ENCODE peak calls at places on chromosomes 1 and 21, in seven cellular contexts. N is activated CD4-positive, CD25-positive, alpha-beta regulatory T cell; P is SHP77; T is OCI-LY7; G is activated T-helper 1 cell treated with anti-CD3 and anti-CD28 coated beads, Interleukin-2, amount 50 U/mL, for 16 hours; R is tibial nerve; O is posterior vena cava. M is an unnamed sample.

GRCh38 chr1:16386454-16387113 is 19.5 kb downstream of the SZRD1 start:
- DNase-seq in N (no peak), P (no peak), T (no peak), G (no peak), R (no peak), O (no peak), M (no peak)

GRCh38 chr1:115665319-115665718 is 23.5 kb downstream of the VANGL1 start:
- DNase-seq in N (no peak), P (peak; percentile 20), T (no peak), G (no peak), R (no peak), O (no peak), M (peak; percentile 72)

GRCh38 chr1:29708818-29709710 is 472.7 kb downstream of the PTPRU start:
- DNase-seq in N (no peak), P (peak; percentile 68), T (peak; percentile 30), G (no peak), R (no peak), O (peak; percentile 54), M (peak; percentile 51)

GRCh38 chr1:40796939-40797667 is 13.5 kb downstream of the KCNQ4 start:
- DNase-seq in N (no peak), P (no peak), T (no peak), G (no peak), R (no peak), O (no peak), M (no peak)

GRCh38 chr1:54204199-54204598 is 4.2 kb downstream of the MRPL37 start:
- DNase-seq in N (no peak), P (no peak), T (no peak), G (no peak), R (no peak), O (no peak), M (no peak)

GRCh38 chr1:156097499-156098178 is 15.4 kb upstream of the MEX3A start:
- DNase-seq in N (no peak), P (no peak), T (no peak), G (no peak), R (no peak), O (no peak), M (no peak)

GRCh38 chr1:160370561-160371345 is 3.9 kb downstream of the NHLH1 start:
- DNase-seq in N (no peak), P (no peak), T (no peak), G (no peak), R (no peak), O (no peak), M (no peak)

GRCh38 chr1:232962761-232963357 is 12.4 kb downstream of the NTPCR start:
- DNase-seq in N (no peak), P (no peak), T (no peak), G (no peak), R (no peak), O (no peak), M (no peak)

GRCh38 chr21:29413683-29414082 is 115.0 kb downstream of the BACH1 start:
- DNase-seq in N (no peak), P (no peak), T (no peak), G (no peak), R (no peak), O (no peak), M (no peak)

GRCh38 chr1:224617410-224618361 is 1.6 kb downstream of the CNIH3 start:
- DNase-seq in N (no peak), P (no peak), T (no peak), G (no peak), R (no peak), O (no peak), M (no peak)

GRCh38 chr1:62962794-62963776 is 179.2 kb downstream of the ATG4C start:
- DNase-seq in N (no peak), P (peak; percentile 31), T (peak; percentile 18), G (no peak), R (no peak), O (no peak), M (no peak)

GRCh38 chr21:33870768-33871167 is 44.8 kb downstream of the ATP5PO start:
- DNase-seq in N (no peak), P (peak; percentile 68), T (no peak), G (no peak), R (no peak), O (peak; percentile 48), M (no peak)

GRCh38 chr1:60890664-60891063 is 191.7 kb upstream of the NFIA start:
- DNase-seq in N (no peak), P (no peak), T (no peak), G (no peak), R (no peak), O (no peak), M (no peak)

GRCh38 chr1:91549041-91549735 is 48.5 kb downstream of the CDC7 start:
- DNase-seq in N (no peak), P (no peak), T (peak; percentile 18), G (no peak), R (no peak), O (no peak), M (no peak)

GRCh38 chr1:152035406-152036315 is 1.1 kb downstream of the S100A11 start:
- DNase-seq in N (no peak), P (no peak), T (no peak), G (no peak), R (no peak), O (no peak), M (peak; percentile 13)

GRCh38 chr1:22680736-22681135 is 27.7 kb downstream of the C1QB start:
- DNase-seq in N (no peak), P (no peak), T (no peak), G (no peak), R (no peak), O (no peak), M (no peak)

GRCh38 chr1:1314237-1314586 is 5.8 kb downstream of the PUSL1 start:
- DNase-seq in N (no peak), P (no peak), T (no peak), G (no peak), R (no peak), O (no peak), M (no peak)

GRCh38 chr21:39000496-39000895 is 182.8 kb downstream of the PSMG1 start:
- DNase-seq in N (no peak), P (no peak), T (no peak), G (no peak), R (no peak), O (no peak), M (no peak)

GRCh38 chr1:18373882-18374493 is 106.7 kb upstream of the KLHDC7A start:
- DNase-seq in N (no peak), P (peak; percentile 9), T (peak; percentile 26), G (no peak), R (no peak), O (no peak), M (no peak)

GRCh38 chr1:205581321-205581980 is 50.4 kb downstream of the ELK4 start:
- DNase-seq in N (no peak), P (no peak), T (no peak), G (no peak), R (no peak), O (no peak), M (no peak)

GRCh38 chr1:89104147-89104546 is 21.8 kb downstream of the GBP2 start:
- DNase-seq in N (no peak), P (no peak), T (no peak), G (no peak), R (no peak), O (no peak), M (no peak)

GRCh38 chr1:240136402-240136801 is 44.7 kb downstream of the FMN2 start:
- DNase-seq in N (no peak), P (no peak), T (no peak), G (no peak), R (no peak), O (no peak), M (no peak)

GRCh38 chr21:42195378-42196031 is 23.4 kb upstream of the ABCG1 start:
- DNase-seq in N (no peak), P (no peak), T (peak; percentile 26), G (no peak), R (no peak), O (no peak), M (no peak)

GRCh38 chr1:194024659-194025058 is 838.2 kb upstream of the B3GALT2 start:
- DNase-seq in N (no peak), P (no peak), T (no peak), G (no peak), R (no peak), O (no peak), M (no peak)

GRCh38 chr1:12113433-12114339 is 50.6 kb downstream of the TNFRSF8 start:
- DNase-seq in N (no peak), P (no peak), T (no peak), G (no peak), R (no peak), O (peak; percentile 41), M (peak; percentile 26)

GRCh38 chr21:32423846-32424535 is 11.5 kb downstream of the EVA1C start:
- DNase-seq in N (no peak), P (no peak), T (no peak), G (no peak), R (no peak), O (no peak), M (no peak)

GRCh38 chr1:37319284-37319683 is 155.1 kb upstream of the ZC3H12A start:
- DNase-seq in N (no peak), P (no peak), T (no peak), G (no peak), R (no peak), O (peak; percentile 8), M (no peak)

GRCh38 chr1:237774246-237774645 is 116.5 kb downstream of the ZP4 start:
- DNase-seq in N (no peak), P (no peak), T (no peak), G (no peak), R (no peak), O (no peak), M (no peak)

GRCh38 chr21:46284722-46285121 is 689 bp downstream of the MCM3AP start:
- DNase-seq in N (no peak), P (no peak), T (no peak), G (no peak), R (no peak), O (no peak), M (no peak)

GRCh38 chr1:6954596-6954995 is 169.3 kb downstream of the CAMTA1 start:
- DNase-seq in N (no peak), P (no peak), T (no peak), G (no peak), R (no peak), O (no peak), M (peak; percentile 89)

GRCh38 chr1:153533689-153534201 is 2.0 kb downstream of the S100A6 start:
- DNase-seq in N (no peak), P (peak; percentile 88), T (no peak), G (no peak), R (peak; percentile 43), O (peak; percentile 92), M (peak; percentile 71)